ENCODE peak calls at places on chromosome 20, in nine cellular contexts. V is H7; N is GM06990; B is activated CD8-positive, alpha-beta memory T cell treated with anti-CD3 and anti-CD28 coated beads, Interleukin-2, amount 10 ng/mL, durations not matched to agents 7 days and 5 days; A is mammary epithelial cell; E is stromal cell of bone marrow; T is NCI-H1436; F is foreskin fibroblast; G is pancreas. X is an unnamed sample.

GRCh38 chr20:59994697-59995122 is 36.5 kb downstream of the CDH26 start:
- DNase-seq in G (no peak), A (peak), T (no peak), V (peak), E (no peak), B (no peak), N (no peak), F (no peak), X (no peak)

GRCh38 chr20:50798650-50799049 is 3.8 kb downstream of the BCAS4 start:
- DNase-seq in V (no peak), T (no peak), E (no peak), F (no peak), B (no peak), A (no peak), G (no peak), N (no peak), X (peak)

GRCh38 chr20:32965115-32965514 is 39.1 kb downstream of the SUN5 start:
- DNase-seq in T (no peak), A (no peak), G (no peak), V (peak), F (no peak), N (no peak), E (no peak), B (no peak), X (peak)

GRCh38 chr20:53723045-53723444 is 129.4 kb upstream of the ZNF217 start:
- DNase-seq in F (no peak), B (peak), A (no peak), N (no peak), T (no peak), E (no peak), V (no peak), G (no peak), X (no peak)

GRCh38 chr20:2835331-2835796 is 5.1 kb downstream of the PCED1A start:
- DNase-seq in G (no peak), T (no peak), N (no peak), V (no peak), E (no peak), A (no peak), F (no peak), B (peak), X (no peak)

GRCh38 chr20:41608606-41609005 is 9.6 kb downstream of the CHD6 start:
- DNase-seq in A (no peak), G (no peak), T (no peak), V (no peak), E (no peak), N (no peak), F (no peak), B (no peak), X (no peak)

GRCh38 chr20:45469336-45470261 is at the start of gene WFDC2:
- DNase-seq in F (no peak), V (peak), T (peak), G (peak), B (no peak), N (no peak), E (no peak), A (no peak), X (no peak)

GRCh38 chr20:7765221-7765620 is 175.0 kb downstream of the HAO1 start:
- DNase-seq in A (no peak), G (no peak), T (no peak), N (no peak), E (no peak), F (no peak), B (no peak), V (no peak), X (no peak)

GRCh38 chr20:32672982-32673727 is 586 bp downstream of the C20orf203 start:
- DNase-seq in N (peak), E (no peak), A (no peak), G (no peak), F (no peak), V (peak), B (peak), T (no peak), X (no peak)

GRCh38 chr20:35490736-35491181 is 35.4 kb downstream of the CEP250 start:
- DNase-seq in B (peak), E (no peak), V (no peak), A (no peak), N (peak), T (no peak), F (no peak), G (no peak), X (no peak)

GRCh38 chr20:62995898-62996595 is 10.7 kb downstream of the BHLHE23 start:
- DNase-seq in B (no peak), F (no peak), T (no peak), N (no peak), A (no peak), G (no peak), E (no peak), V (no peak), X (no peak)

X was measured in posterior vena cava.